ENCODE peak calls at places on chromosomes 11 and 22, in eight cellular contexts. G is HS-5; L is Calu3; F is ACHN; D is lower leg skin; R is stimulated activated CD4-positive, alpha-beta T cell treated with anti-CD3 and anti-CD28 coated beads, Interleukin-1b, Interleukin-23, amount 100 ng/mL, for 1 hour; K is H54; M is CD8-positive, alpha-beta T cell. Y is an unnamed sample.

GRCh38 chr22:42434748-42435425 is 2.7 kb upstream of the NFAM1 start:
- DNase-seq in G (no peak), L (no peak), F (no peak), D (no peak), R (no peak), K (no peak), M (no peak), Y (no peak)

GRCh38 chr11:43756575-43756974 is 76.0 kb downstream of the HSD17B12 start:
- DNase-seq in G (no peak), L (no peak), F (peak; percentile 14), D (no peak), R (no peak), K (no peak), M (no peak), Y (no peak)

GRCh38 chr11:70556884-70557741 is 158.8 kb downstream of the CTTN start:
- DNase-seq in G (no peak), L (peak; percentile 44), F (no peak), D (no peak), R (no peak), K (peak; percentile 77), M (no peak), Y (no peak)

GRCh38 chr22:40147388-40148176 is 30.1 kb upstream of the TNRC6B start:
- DNase-seq in G (no peak), L (no peak), F (no peak), D (no peak), R (no peak), K (no peak), M (no peak), Y (no peak)

GRCh38 chr22:28931844-28932561 is 48.6 kb downstream of the ZNRF3 start:
- DNase-seq in G (no peak), L (no peak), F (no peak), D (no peak), R (no peak), K (no peak), M (no peak), Y (no peak)

GRCh38 chr11:135075740-135076139 is 663.7 kb upstream of the B3GAT1 start:
- DNase-seq in G (no peak), L (peak; percentile 56), F (peak; percentile 39), D (peak; percentile 47), R (no peak), K (no peak), M (no peak), Y (no peak)

GRCh38 chr11:66363805-66364535 is 7.6 kb downstream of the SLC29A2 start:
- DNase-seq in G (no peak), L (peak; percentile 75), F (peak; percentile 45), D (no peak), R (peak; percentile 26), K (peak; percentile 70), M (peak; percentile 78), Y (no peak)

GRCh38 chr22:23522642-23523251 is 57.3 kb downstream of the IGLL1 start:
- DNase-seq in G (no peak), L (peak; percentile 8), F (no peak), D (no peak), R (no peak), K (no peak), M (no peak), Y (peak; percentile 32)

GRCh38 chr11:14041565-14041964 is 79.0 kb downstream of the SPON1 start:
- DNase-seq in G (no peak), L (no peak), F (no peak), D (no peak), R (no peak), K (no peak), M (no peak), Y (no peak)

GRCh38 chr11:116832350-116833290 is 2.9 kb downstream of the APOC3 start:
- DNase-seq in G (no peak), L (no peak), F (no peak), D (no peak), R (no peak), K (no peak), M (no peak), Y (no peak)

GRCh38 chr11:84056696-84057095 is 770.5 kb upstream of the CCDC90B start:
- DNase-seq in G (no peak), L (no peak), F (no peak), D (no peak), R (no peak), K (no peak), M (no peak), Y (no peak)

GRCh38 chr22:44667829-44668189 is 34.2 kb upstream of the PRR5 start:
- DNase-seq in G (no peak), L (no peak), F (no peak), D (no peak), R (peak; percentile 20), K (no peak), M (no peak), Y (no peak)